ENCODE peak calls at places on chromosomes 1 and 21, in six cellular contexts. I is IMR-90, B is neuronal stem cell, P is mesenchymal stem cell, W is trophoblast cell, O is H1. M is an unnamed sample.

GRCh38 chr1:236143104-236143948 is 987 bp downstream of the GPR137B start:
- DNase-seq in I (peak; percentile 72), B (no peak), P (peak; percentile 79), W (no peak), O (no peak), M (no peak)

GRCh38 chr1:53536606-53537005 is 77.4 kb downstream of the DMRTB1 start:
- DNase-seq in I (no peak), B (no peak), P (no peak), W (no peak), O (no peak), M (no peak)

GRCh38 chr1:223341111-223341510 is 22.9 kb downstream of the SUSD4 start:
- DNase-seq in I (peak; percentile 56), B (no peak), P (no peak), W (no peak), O (no peak), M (no peak)

GRCh38 chr1:25754421-25755195 is 45.4 kb upstream of the SELENON start:
- DNase-seq in I (no peak), B (no peak), P (no peak), W (no peak), O (no peak), M (no peak)

GRCh38 chr21:43608225-43608624 is 51.1 kb downstream of the HSF2BP start:
- DNase-seq in I (peak; percentile 86), B (no peak), P (peak; percentile 81), W (no peak), O (no peak), M (no peak)

GRCh38 chr1:183776731-183777130 is 28.2 kb upstream of the RGL1 start:
- DNase-seq in I (peak; percentile 53), B (no peak), P (peak; percentile 74), W (no peak), O (no peak), M (no peak)

GRCh38 chr21:31557956-31558838 is 101.3 kb upstream of the SOD1 start:
- DNase-seq in I (no peak), B (peak; percentile 55), P (peak; percentile 38), W (peak; percentile 30), O (no peak), M (peak; percentile 48)

GRCh38 chr1:227304665-227305064 is 13.6 kb downstream of the CDC42BPA start:
- DNase-seq in I (no peak), B (no peak), P (no peak), W (no peak), O (no peak), M (no peak)

GRCh38 chr1:72281144-72281543 is 1.2 kb downstream of the NEGR1 start:
- DNase-seq in I (peak; percentile 4), B (no peak), P (peak; percentile 14), W (no peak), O (no peak), M (no peak)

GRCh38 chr1:97824644-97825043 is 96.2 kb downstream of the DPYD start:
- DNase-seq in I (no peak), B (no peak), P (no peak), W (no peak), O (no peak), M (no peak)

GRCh38 chr1:30407030-30407861 is 316.1 kb downstream of the MATN1 start:
- DNase-seq in I (no peak), B (no peak), P (no peak), W (no peak), O (no peak), M (peak; percentile 19)

GRCh38 chr1:165068716-165069115 is 287.8 kb downstream of the LMX1A start:
- DNase-seq in I (no peak), B (no peak), P (no peak), W (no peak), O (no peak), M (no peak)

GRCh38 chr1:20028125-20028524 is 41.9 kb upstream of the PLA2G5 start:
- DNase-seq in I (no peak), B (no peak), P (no peak), W (no peak), O (no peak), M (no peak)

GRCh38 chr1:167532964-167533824 is 14.9 kb upstream of the CD247 start:
- DNase-seq in I (no peak), B (no peak), P (no peak), W (no peak), O (no peak), M (no peak)

GRCh38 chr1:209527993-209528392 is 55.5 kb upstream of the CAMK1G start:
- DNase-seq in I (no peak), B (no peak), P (no peak), W (no peak), O (no peak), M (no peak)

GRCh38 chr1:151706464-151707415 is 9.9 kb downstream of the CELF3 start:
- DNase-seq in I (no peak), B (no peak), P (no peak), W (no peak), O (no peak), M (no peak)

GRCh38 chr1:112937495-112937894 is 18.5 kb downstream of the SLC16A1 start:
- DNase-seq in I (no peak), B (no peak), P (no peak), W (no peak), O (no peak), M (no peak)

GRCh38 chr1:30419831-30420230 is 303.6 kb downstream of the MATN1 start:
- DNase-seq in I (no peak), B (no peak), P (no peak), W (no peak), O (no peak), M (no peak)

GRCh38 chr1:54538538-54538937 is 9.5 kb upstream of the ACOT11 start:
- DNase-seq in I (no peak), B (no peak), P (no peak), W (no peak), O (no peak), M (no peak)

GRCh38 chr1:231092380-231092779 is 52.3 kb upstream of the FAM89A start:
- DNase-seq in I (no peak), B (no peak), P (no peak), W (no peak), O (no peak), M (no peak)

GRCh38 chr1:231091415-231091814 is 51.4 kb upstream of the FAM89A start:
- DNase-seq in I (no peak), B (no peak), P (no peak), W (no peak), O (no peak), M (no peak)

GRCh38 chr1:231094421-231094820 is 54.4 kb upstream of the FAM89A start:
- DNase-seq in I (no peak), B (no peak), P (no peak), W (no peak), O (no peak), M (no peak)

GRCh38 chr1:231093158-231093922 is 53.3 kb upstream of the FAM89A start:
- DNase-seq in I (no peak), B (peak; percentile 66), P (no peak), W (peak; percentile 3), O (no peak), M (no peak)

DNA sequence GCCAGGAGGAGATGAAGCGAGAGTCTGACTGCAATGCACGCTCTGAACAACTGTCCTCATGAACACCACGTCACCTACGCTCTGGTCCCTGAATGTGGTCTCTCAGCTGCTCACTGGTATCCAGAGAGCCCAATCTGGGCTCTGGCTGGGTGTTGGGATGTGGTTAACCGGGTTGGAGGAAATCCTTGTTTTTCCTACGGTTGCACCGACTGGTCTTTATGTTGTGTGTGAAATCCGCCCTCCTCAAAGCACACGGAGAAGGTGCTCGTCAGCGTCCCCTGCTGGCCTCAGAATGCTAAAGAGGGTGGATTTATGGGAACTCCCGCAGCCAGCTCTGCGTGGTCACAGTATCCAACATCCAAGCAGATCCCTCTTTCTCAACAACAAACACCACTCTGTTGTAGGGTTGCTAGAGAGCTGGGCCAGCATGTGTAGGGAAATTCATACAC is 51.8 kb upstream of the FAM89A start:
- DNase-seq in I (peak; percentile 1), B (peak; percentile 9), P (peak; percentile 68), W (peak; percentile 67), O (peak; percentile 33), M (peak; percentile 67)
- H3K18ac ChIP-seq in I (no peak overlapping the region), B (no peak overlapping the region), P (no peak overlapping the region), W (no peak overlapping the region), O (no peak overlapping the region), M (no peak overlapping the region)

GRCh38 chr1:156912861-156913808 is 7.3 kb upstream of the LRRC71 start:
- DNase-seq in I (no peak), B (no peak), P (no peak), W (no peak), O (no peak), M (peak; percentile 69)
- H4K91ac ChIP-seq in I (no peak overlapping the region), B (no peak overlapping the region), P (peak overlapping the region; percentile 85), W (no peak overlapping the region), O (no peak overlapping the region), M (no peak overlapping the region)

GRCh38 chr21:44695641-44696040 is 1.3 kb upstream of the KRTAP10-12 start:
- DNase-seq in I (no peak), B (no peak), P (no peak), W (no peak), O (no peak), M (peak; percentile 16)
- H2AK5ac ChIP-seq in I (no peak overlapping the region), B (no peak overlapping the region), P (no peak overlapping the region), W (no peak overlapping the region), O (no peak overlapping the region), M (no peak overlapping the region)

GRCh38 chr1:10430216-10431064 is at the start of gene CENPS:
- DNase-seq in I (peak; percentile 83), B (peak; percentile 94), P (peak; percentile 93), W (peak; percentile 77), O (peak; percentile 67), M (peak; percentile 93)
- H3K18ac ChIP-seq in I (peak within 1 kb of the TSS; percentile 36), B (peak within 1 kb of the TSS; percentile 98), P (peak within 1 kb of the TSS; percentile 86), W (peak within 1 kb of the TSS; percentile 73), O (peak within 1 kb of the TSS; percentile 99), M (peak within 1 kb of the TSS; percentile 97)

GRCh38 chr1:17527036-17527914 is 12.2 kb upstream of the ARHGEF10L start:
- DNase-seq in I (peak; percentile 73), B (no peak), P (peak; percentile 43), W (no peak), O (no peak), M (no peak)
- H4K91ac ChIP-seq in I (no peak overlapping the region), B (no peak overlapping the region), P (no peak overlapping the region), W (no peak overlapping the region), O (peak overlapping the region; percentile 72), M (no peak overlapping the region)

DNA sequence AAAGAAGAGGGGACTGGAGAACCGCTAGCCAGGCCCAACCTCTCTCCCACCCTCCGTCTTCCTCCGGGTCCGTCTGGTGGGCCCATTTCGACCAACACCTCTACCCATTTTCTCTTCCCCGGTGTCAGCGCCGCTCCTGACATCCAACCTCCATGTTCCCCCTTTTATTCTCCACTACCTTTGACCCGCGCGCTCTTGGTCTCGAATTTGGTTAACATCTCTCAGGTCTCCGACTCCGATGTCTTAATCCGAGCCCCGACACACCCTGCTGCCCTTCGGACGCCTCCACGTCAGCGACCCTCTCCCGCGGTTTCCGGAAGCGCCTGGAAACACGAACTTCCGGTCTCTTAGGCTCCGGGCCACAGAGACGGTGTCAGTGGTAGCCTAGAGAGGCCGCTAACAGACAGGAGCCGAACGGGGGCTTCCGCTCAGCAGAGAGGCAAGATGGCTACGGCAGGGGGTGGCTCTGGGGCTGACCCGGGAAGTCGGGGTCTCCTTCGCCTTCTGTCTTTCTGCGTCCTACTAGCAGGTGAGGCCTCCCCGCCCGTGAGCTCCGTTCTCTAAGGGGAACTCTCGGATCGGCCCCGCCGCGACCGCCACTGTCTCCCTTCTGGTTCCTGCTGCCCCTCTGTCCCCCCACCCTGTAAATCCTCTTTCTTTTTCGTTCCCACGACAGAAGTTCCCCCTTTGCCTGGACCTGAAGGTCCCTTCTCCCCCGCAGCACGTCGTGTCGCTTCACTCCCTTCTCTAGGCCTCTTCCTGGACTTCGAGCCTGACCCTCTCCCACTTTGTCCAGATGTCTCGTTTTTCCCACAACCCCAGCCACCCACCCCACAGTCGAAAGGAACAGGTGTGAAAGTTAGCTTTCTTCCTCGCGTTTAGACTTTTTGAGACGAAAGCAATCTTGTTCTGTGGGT is at the start of the genes COPA and NCSTN:
- DNase-seq in I (peak; percentile 97), B (peak; percentile 91), P (peak; percentile 98), W (peak; percentile 95), O (peak; percentile 71), M (peak; percentile 95)
- H2AK5ac ChIP-seq in I (peak within 1 kb of the TSS; percentile 93), B (peak within 1 kb of the TSS; percentile 82), P (peak within 1 kb of the TSS; percentile 66), W (peak within 1 kb of the TSS; percentile 90), O (no peak within 1 kb of the TSS), M (no peak within 1 kb of the TSS)